ENCODE peak calls at places on chromosomes 1 and 21, in five cellular contexts. U is GM04503; P is stimulated activated CD4-positive, alpha-beta T cell treated with anti-CD3 and anti-CD28 coated beads, Interleukin-2, amount 100 ng/mL, for 24 hours; J is mesenteric fat pad; Z is nephron progenitor cell. Q is an unnamed sample.

GRCh38 chr1:94720091-94720793 is 99.9 kb upstream of the SLC44A3 start:
- DNase-seq in U (no peak), J (no peak), Z (no peak), P (no peak), Q (no peak)

GRCh38 chr1:117843791-117844190 is 85.6 kb downstream of the GDAP2 start:
- DNase-seq in P (no peak), U (no peak), Z (no peak), J (no peak), Q (no peak)

GRCh38 chr1:64933296-64934070 is 32.9 kb downstream of the JAK1 start:
- DNase-seq in J (no peak), U (peak), Z (no peak), P (no peak), Q (no peak)

GRCh38 chr1:69305621-69306020 is 262.1 kb upstream of the LRRC7 start:
- DNase-seq in Z (no peak), U (no peak), J (no peak), P (no peak), Q (no peak)

GRCh38 chr1:62962794-62963776 is 179.2 kb downstream of the ATG4C start:
- DNase-seq in Z (peak), J (no peak), U (no peak), P (peak), Q (peak)

GRCh38 chr1:214537219-214537618 is 14.2 kb downstream of the PTPN14 start:
- DNase-seq in U (no peak), P (no peak), Z (no peak), J (no peak), Q (no peak)

GRCh38 chr1:228349701-228350171 is 56.9 kb downstream of the TRIM11 start:
- DNase-seq in Z (peak), U (no peak), P (no peak), J (peak), Q (no peak)

GRCh38 chr1:156268336-156268735 is 14.3 kb downstream of the SMG5 start:
- DNase-seq in J (no peak), P (no peak), U (no peak), Z (no peak), Q (no peak)

GRCh38 chr21:32245971-32246370 is 32.9 kb downstream of the MIS18A start:
- DNase-seq in P (no peak), Z (no peak), U (no peak), J (no peak), Q (no peak)

GRCh38 chr1:222777463-222777862 is 37.4 kb upstream of the DISP1 start:
- DNase-seq in P (no peak), J (no peak), Z (no peak), U (no peak), Q (no peak)

GRCh38 chr1:18554101-18554500 is 73.4 kb downstream of the KLHDC7A start:
- DNase-seq in U (no peak), J (no peak), Z (no peak), P (no peak), Q (no peak)

GRCh38 chr1:9877962-9878361 is 32.1 kb downstream of the CTNNBIP1 start:
- DNase-seq in P (no peak), J (no peak), U (no peak), Z (no peak), Q (no peak)